ENCODE peak calls at places on chromosomes 13 and 19, in six cellular contexts. O is choroid plexus epithelial cell, R is GM06990, S is lower lobe of right lung, U is neural crest cell, T is sigmoid colon. E is an unnamed sample.

GRCh38 chr19:41939861-41940442 is 11.7 kb upstream of the ERFL start:
- DNase-seq in O (no peak), R (peak; percentile 65), S (peak; percentile 62), U (peak; percentile 49), T (no peak), E (no peak)

GRCh38 chr13:113049981-113050380 is 55.6 kb upstream of the F7 start:
- DNase-seq in O (no peak), R (no peak), S (peak; percentile 6), U (no peak), T (peak; percentile 9), E (no peak)

GRCh38 chr13:90311929-90312328 is 1035.6 kb upstream of the MIR17HG start:
- DNase-seq in O (no peak), R (no peak), S (no peak), U (no peak), T (no peak), E (no peak)

GRCh38 chr19:3471954-3472655 is 8.2 kb downstream of the SMIM24 start:
- DNase-seq in O (no peak), R (no peak), S (no peak), U (peak; percentile 50), T (no peak), E (peak; percentile 34)

GRCh38 chr13:114047358-114047881 is 73.5 kb upstream of the C13orf46 start:
- DNase-seq in O (peak; percentile 56), R (no peak), S (no peak), U (no peak), T (no peak), E (no peak)

GRCh38 chr13:95301947-95302386 is 716 bp upstream of the ABCC4 start:
- DNase-seq in O (no peak), R (no peak), S (no peak), U (no peak), T (no peak), E (no peak)

GRCh38 chr19:41030651-41031050 is 39.6 kb downstream of the CYP2B6 start:
- DNase-seq in O (no peak), R (no peak), S (no peak), U (no peak), T (no peak), E (no peak)

GRCh38 chr13:112782433-112783010 is 92.7 kb downstream of the ATP11A start:
- DNase-seq in O (peak; percentile 15), R (no peak), S (peak; percentile 44), U (no peak), T (no peak), E (no peak)

GRCh38 chr13:61954092-61954491 is 538.4 kb upstream of the PCDH20 start:
- DNase-seq in O (peak; percentile 40), R (no peak), S (no peak), U (no peak), T (no peak), E (peak; percentile 52)

GRCh38 chr19:49149652-49150105 is 5.5 kb downstream of the HRC start:
- DNase-seq in O (peak; percentile 92), R (no peak), S (peak; percentile 68), U (peak; percentile 85), T (peak; percentile 87), E (peak; percentile 89)

GRCh38 chr13:95300625-95301134 is 571 bp downstream of the ABCC4 start:
- DNase-seq in O (peak; percentile 35), R (peak; percentile 74), S (peak; percentile 76), U (peak; percentile 28), T (peak; percentile 86), E (peak; percentile 38)

GRCh38 chr13:109276261-109276660 is 510.1 kb downstream of the IRS2 start:
- DNase-seq in O (no peak), R (no peak), S (no peak), U (no peak), T (no peak), E (no peak)

GRCh38 chr13:90416519-90416918 is 931.0 kb upstream of the MIR17HG start:
- DNase-seq in O (peak; percentile 89), R (no peak), S (no peak), U (no peak), T (no peak), E (peak; percentile 13)

GRCh38 chr13:35810286-35810685 is 320.9 kb downstream of the DCLK1 start:
- DNase-seq in O (no peak), R (no peak), S (no peak), U (no peak), T (no peak), E (no peak)

GRCh38 chr13:40483601-40484000 is 182.8 kb downstream of the FOXO1 start:
- DNase-seq in O (no peak), R (no peak), S (no peak), U (no peak), T (no peak), E (no peak)

GRCh38 chr13:43132228-43132627 is 108.8 kb downstream of the DNAJC15 start:
- DNase-seq in O (peak; percentile 78), R (no peak), S (no peak), U (no peak), T (no peak), E (peak; percentile 82)

GRCh38 chr13:87274209-87274819 is 396.9 kb upstream of the SLITRK5 start:
- DNase-seq in O (peak; percentile 80), R (no peak), S (no peak), U (peak; percentile 53), T (no peak), E (peak; percentile 79)

GRCh38 chr13:52701728-52702480 is 37.7 kb downstream of the CNMD start:
- DNase-seq in O (no peak), R (no peak), S (no peak), U (no peak), T (no peak), E (no peak)

GRCh38 chr19:35269425-35270117 is 809 bp downstream of the USF2 start:
- DNase-seq in O (peak; percentile 84), R (peak; percentile 88), S (peak; percentile 92), U (peak; percentile 78), T (peak; percentile 92), E (peak; percentile 86)

GRCh38 chr13:99935772-99936171 is 35.8 kb downstream of the ZIC5 start:
- DNase-seq in O (no peak), R (no peak), S (no peak), U (no peak), T (no peak), E (no peak)

GRCh38 chr13:97212540-97213146 is 9.5 kb upstream of the MBNL2 start:
- DNase-seq in O (peak; percentile 71), R (no peak), S (no peak), U (no peak), T (no peak), E (peak; percentile 75)

DNA sequence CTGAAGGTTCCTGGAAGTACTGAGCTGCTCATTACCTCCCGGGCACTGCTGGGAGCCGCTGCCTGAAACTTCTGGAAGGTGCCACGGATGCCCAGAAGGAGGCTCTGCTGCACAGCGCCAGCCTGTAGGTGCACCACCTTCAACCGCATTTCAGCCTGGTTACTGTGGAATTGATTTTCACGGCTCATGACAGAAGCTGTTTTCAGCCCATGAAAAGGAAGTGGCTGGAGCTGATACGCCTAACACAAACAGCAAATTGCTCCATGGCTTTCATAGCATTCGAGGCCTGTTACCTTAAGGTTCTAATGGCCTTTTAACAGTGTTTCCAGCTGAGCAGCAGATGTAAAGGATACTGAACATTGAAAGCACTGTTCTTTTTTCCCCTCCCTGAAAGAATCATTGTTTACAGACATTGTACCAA is 22.0 kb downstream of the GPC6 start:
- DNase-seq in O (peak; percentile 83), R (no peak), S (peak; percentile 68), U (peak; percentile 24), T (no peak), E (peak; percentile 53)
- TF ChIP-seq CTCF in O (peak; percentile 66), R (no peak), S (peak; percentile 34), U (peak; percentile 54), T (no peak), E (peak; percentile 24)

GRCh38 chr19:1122972-1123363 is 19.2 kb downstream of the GPX4 start:
- DNase-seq in O (peak; percentile 86), R (peak; percentile 79), S (peak; percentile 78), U (peak; percentile 73), T (no peak), E (peak; percentile 86)

GRCh38 chr19:1121395-1121794 is 17.6 kb downstream of the GPX4 start:
- DNase-seq in O (no peak), R (no peak), S (no peak), U (no peak), T (peak; percentile 58), E (no peak)

GRCh38 chr19:1123885-1124677 is 20.3 kb downstream of the GPX4 start:
- DNase-seq in O (no peak), R (no peak), S (no peak), U (no peak), T (peak; percentile 77), E (no peak)

GRCh38 chr19:1123381-1123780 is 19.6 kb downstream of the GPX4 start:
- DNase-seq in O (no peak), R (no peak), S (no peak), U (no peak), T (peak; percentile 67), E (no peak)

GRCh38 chr19:1122021-1122971 is 18.5 kb downstream of the GPX4 start:
- DNase-seq in O (no peak), R (no peak), S (peak; percentile 42), U (no peak), T (peak; percentile 58), E (no peak)
- TF ChIP-seq CTCF in O (no peak), R (no peak), S (no peak), U (no peak), T (no peak), E (no peak)

DNA sequence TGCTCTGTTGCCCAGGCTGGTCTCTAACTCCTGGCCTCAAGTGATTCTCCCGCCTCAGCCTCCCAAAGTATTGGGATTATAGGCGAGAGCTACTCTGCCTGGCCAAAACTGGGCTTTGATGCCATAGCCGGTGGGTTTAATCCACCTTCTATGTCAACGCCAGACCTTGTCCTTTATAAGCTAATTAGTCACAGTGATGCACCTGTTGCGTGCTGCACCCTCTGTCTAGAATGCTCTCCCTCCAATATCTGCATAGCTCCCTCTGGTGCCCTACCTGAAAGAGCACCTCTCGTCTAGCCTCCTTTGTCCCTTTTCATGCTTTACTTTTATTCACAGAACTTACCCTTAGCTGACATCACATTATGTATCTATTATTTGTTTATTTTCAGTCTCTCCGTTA is 148.2 kb downstream of the USP12 start:
- DNase-seq in O (no peak), R (no peak), S (no peak), U (no peak), T (no peak), E (no peak)
- TF ChIP-seq CTCF in O (no peak), R (no peak), S (no peak), U (no peak), T (no peak), E (no peak)

GRCh38 chr19:2050991-2051770 is at the start of gene MKNK2:
- DNase-seq in O (peak; percentile 89), R (peak; percentile 90), S (peak; percentile 94), U (peak; percentile 98), T (peak; percentile 96), E (peak; percentile 90)
- TF ChIP-seq CTCF in O (peak; percentile 45), R (peak; percentile 33), S (peak; percentile 43), U (peak; percentile 61), T (no peak), E (peak; percentile 22)

GRCh38 chr13:21504379-21504778 is 45.3 kb upstream of the ZDHHC20 start:
- DNase-seq in O (no peak), R (no peak), S (no peak), U (no peak), T (no peak), E (no peak)

GRCh38 chr13:21501709-21502108 is 42.6 kb upstream of the ZDHHC20 start:
- DNase-seq in O (no peak), R (no peak), S (no peak), U (no peak), T (no peak), E (no peak)
- TF ChIP-seq CTCF in O (peak; percentile 11), R (no peak), S (no peak), U (peak; percentile 16), T (no peak), E (no peak)

E was measured in MCF 10A.